ENCODE peak calls at places on chromosomes 2 and 18, in four cellular contexts. A is IMR-90, R is endothelial cell of umbilical vein, W is K562. D is an unnamed sample.

GRCh38 chr2:29166237-29166630 is 51.0 kb downstream of the CLIP4 start:
- DNase-seq in A (peak; percentile 15), W (no peak), R (no peak), D (no peak)

GRCh38 chr2:48278590-48278989 is 251.4 kb upstream of the STON1 start:
- DNase-seq in R (no peak), A (no peak), W (no peak), D (no peak)

GRCh38 chr18:36399055-36399454 is 101.5 kb downstream of the FHOD3 start:
- DNase-seq in R (no peak), W (no peak), A (no peak), D (no peak)

GRCh38 chr2:195687320-195688086 is 30.5 kb downstream of the SLC39A10 start:
- DNase-seq in R (no peak), A (no peak), W (no peak), D (no peak)

GRCh38 chr2:15560404-15560987 is 638 bp downstream of the NBAS start:
- DNase-seq in A (peak; percentile 27), W (no peak), R (peak; percentile 69), D (no peak)

GRCh38 chr18:32425466-32425865 is 45.2 kb downstream of the GAREM1 start:
- DNase-seq in A (peak; percentile 60), W (no peak), R (peak; percentile 3), D (no peak)

GRCh38 chr2:58448065-58448507 is 207.0 kb upstream of the FANCL start:
- DNase-seq in W (peak; percentile 38), R (peak; percentile 74), A (peak; percentile 62), D (no peak)

GRCh38 chr18:48861181-48861715 is 89.5 kb downstream of the SMAD7 start:
- DNase-seq in R (no peak), A (no peak), W (no peak), D (no peak)

GRCh38 chr2:224802407-224802806 is 86.2 kb upstream of the CCDC195 start:
- DNase-seq in W (no peak), R (peak; percentile 69), A (peak; percentile 55), D (no peak)

GRCh38 chr2:109264595-109265328 is 135.8 kb downstream of the SH3RF3 start:
- DNase-seq in A (peak; percentile 75), R (peak; percentile 30), W (no peak), D (no peak)

GRCh38 chr2:42754021-42754775 is 9.7 kb downstream of the OXER1 start:
- DNase-seq in A (peak; percentile 28), W (no peak), R (no peak), D (no peak)

GRCh38 chr2:237434916-237435315 is 21.0 kb upstream of the COL6A3 start:
- DNase-seq in R (no peak), W (peak; percentile 22), A (peak; percentile 75), D (no peak)

GRCh38 chr2:100855084-100855483 is 35.1 kb downstream of the NPAS2 start:
- DNase-seq in W (no peak), A (no peak), R (no peak), D (no peak)

GRCh38 chr18:36186461-36187137 is 698 bp upstream of the MOCOS start:
- DNase-seq in A (no peak), W (peak; percentile 64), R (no peak), D (no peak)

GRCh38 chr2:23583467-23583866 is 198.5 kb downstream of the KLHL29 start:
- DNase-seq in R (no peak), A (no peak), W (no peak), D (no peak)

GRCh38 chr2:27086722-27087446 is at the start of gene KHK:
- DNase-seq in R (no peak), W (peak; percentile 42), A (no peak), D (no peak)

GRCh38 chr18:48632676-48633257 is 93.9 kb downstream of the CTIF start:
- DNase-seq in W (no peak), A (no peak), R (no peak), D (no peak)

GRCh38 chr2:64867253-64867996 is 121.8 kb upstream of the SLC1A4 start:
- DNase-seq in A (no peak), R (no peak), W (no peak), D (no peak)

GRCh38 chr18:48860276-48861180 is 90.2 kb downstream of the SMAD7 start:
- DNase-seq in R (no peak), W (no peak), A (no peak), D (no peak)

GRCh38 chr2:239190921-239191885 is 209.6 kb downstream of the HDAC4 start:
- DNase-seq in R (no peak), A (no peak), W (no peak), D (no peak)

GRCh38 chr2:182716665-182716990 is 571 bp downstream of the DNAJC10 start:
- DNase-seq in W (peak; percentile 43), A (no peak), R (no peak), D (no peak)

GRCh38 chr2:16746833-16747232 is 81.2 kb upstream of the CYRIA start:
- DNase-seq in A (no peak), W (peak; percentile 16), R (no peak), D (no peak)

GRCh38 chr18:42860011-42860410 is 255.5 kb downstream of the RIT2 start:
- DNase-seq in A (no peak), R (no peak), W (no peak), D (no peak)

GRCh38 chr18:33210575-33211189 is 229.8 kb downstream of the CCDC178 start:
- DNase-seq in W (no peak), A (peak; percentile 22), R (peak; percentile 36), D (no peak)

GRCh38 chr2:51710222-51710621 is 678.3 kb upstream of the NRXN1 start:
- DNase-seq in A (no peak), R (no peak), W (peak; percentile 2), D (no peak)

GRCh38 chr18:47410139-47410538 is 158.7 kb upstream of the SKOR2 start:
- DNase-seq in R (no peak), A (no peak), W (no peak), D (no peak)

GRCh38 chr2:21099281-21099907 is 24.4 kb upstream of the TDRD15 start:
- DNase-seq in W (no peak), R (no peak), A (no peak), D (no peak)

GRCh38 chr18:41899535-41899934 is 55.5 kb upstream of the PIK3C3 start:
- DNase-seq in A (no peak), R (no peak), W (no peak), D (no peak)

GRCh38 chr2:29596584-29596983 is 324.8 kb downstream of the ALK start:
- DNase-seq in W (no peak), R (no peak), A (no peak), D (no peak)

GRCh38 chr18:13374468-13375301 is 156.1 kb downstream of the LDLRAD4 start:
- DNase-seq in A (no peak), R (no peak), W (no peak), D (no peak)

GRCh38 chr2:157182834-157183396 is 74.6 kb upstream of the GALNT5 start:
- DNase-seq in A (peak; percentile 97), R (peak; percentile 94), W (no peak), D (no peak)

GRCh38 chr2:46082531-46083485 is 214.4 kb upstream of the EPAS1 start:
- DNase-seq in R (no peak), W (no peak), A (peak; percentile 88), D (no peak)

GRCh38 chr2:25250331-25251031 is 82.1 kb upstream of the POMC start:
- DNase-seq in R (no peak), A (peak; percentile 92), W (peak; percentile 42), D (no peak)

GRCh38 chr18:74430811-74431571 is 26.1 kb downstream of the DIPK1C start:
- DNase-seq in W (no peak), R (no peak), A (no peak), D (no peak)

GRCh38 chr2:222358876-222359275 is 60.1 kb upstream of the PAX3 start:
- DNase-seq in W (no peak), A (no peak), R (peak; percentile 75), D (no peak)

DNA sequence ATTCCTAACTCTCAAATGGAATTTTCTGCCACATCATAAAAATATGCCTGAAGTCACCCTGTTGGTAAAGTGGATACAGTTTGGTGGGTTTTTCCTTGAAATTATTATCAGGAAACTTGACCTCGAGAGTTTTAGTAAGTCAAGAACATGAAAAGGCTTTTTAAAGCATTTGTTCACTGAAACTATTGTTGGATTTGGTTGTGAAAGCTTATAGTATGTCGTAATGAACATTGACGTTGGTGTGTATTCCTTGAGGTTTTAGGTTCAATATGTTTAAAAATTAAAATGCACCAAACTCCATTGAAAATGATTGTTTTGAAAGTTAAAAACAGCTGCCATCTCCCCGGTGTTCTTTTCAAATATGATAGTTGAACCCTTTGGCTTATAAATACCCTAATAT is 30.8 kb downstream of the AOX1 start:
- DNase-seq in W (no peak), A (peak; percentile 50), R (no peak), D (no peak)
- H3K9me1 ChIP-seq in W (no peaks in the 10 kb centered on the region), A (peaks cover 8% of the 10 kb centered on the region), R (no peaks in the 10 kb centered on the region), D (no peaks in the 10 kb centered on the region)

GRCh38 chr18:54228364-54228763 is 3.9 kb upstream of the MBD2 start:
- DNase-seq in R (no peak), A (no peak), W (no peak), D (no peak)

GRCh38 chr18:54224379-54225014 is at the start of gene MBD2:
- DNase-seq in A (peak; percentile 93), R (peak; percentile 98), W (peak; percentile 86), D (peak; percentile 60)

GRCh38 chr18:54220406-54220805 is 4.1 kb downstream of the MBD2 start:
- DNase-seq in W (no peak), R (no peak), A (no peak), D (no peak)

GRCh38 chr18:54222922-54223567 is 1.4 kb downstream of the MBD2 start:
- DNase-seq in W (no peak), R (no peak), A (no peak), D (no peak)

DNA sequence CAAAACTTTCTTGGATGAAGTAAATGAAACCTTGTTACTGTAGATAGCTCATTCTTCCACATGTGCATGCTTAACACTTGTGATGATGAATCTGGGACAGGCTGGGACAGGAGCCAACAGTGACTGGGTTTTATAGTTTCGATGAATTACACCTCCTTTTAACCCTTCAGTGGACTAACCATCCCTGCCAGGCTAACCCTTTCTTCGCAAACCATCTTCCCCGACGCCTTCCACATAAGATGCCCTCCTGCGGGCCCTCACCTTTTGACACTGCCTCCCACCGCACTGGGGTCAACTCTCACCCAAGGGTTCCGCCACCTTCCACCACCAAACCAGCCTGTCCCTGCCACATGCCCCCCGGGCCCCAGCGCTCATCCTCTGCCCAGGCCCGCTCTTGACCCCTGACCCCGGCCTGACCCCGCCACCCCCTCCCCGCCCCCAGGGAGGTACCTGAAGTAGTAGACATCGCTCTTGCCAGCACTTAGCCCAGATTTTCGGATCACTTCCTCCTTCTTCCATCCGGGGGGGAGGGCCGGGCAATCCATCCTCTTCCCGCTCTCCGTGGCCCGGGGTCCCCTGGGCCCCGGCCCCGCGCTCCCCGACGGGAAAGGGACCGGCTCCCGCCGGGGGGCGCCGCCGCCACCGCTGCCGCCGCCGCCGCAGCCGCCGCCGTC is 764 bp downstream of the MBD2 start:
- DNase-seq in R (peak; percentile 83), A (peak; percentile 92), W (peak; percentile 17), D (peak; percentile 53)
- TF ChIP-seq CTCF in R (no peak), A (no peak), W (no peak), D (no peak)

GRCh38 chr2:54628418-54628817 is 95.0 kb upstream of the EML6 start:
- DNase-seq in R (no peak), A (no peak), W (no peak), D (no peak)
- H3K36me3 ChIP-seq in R (peaks cover 52% of the 10 kb centered on the region), A (peaks cover 70% of the 10 kb centered on the region), W (peaks cover 94% of the 10 kb centered on the region), D (peaks cover 55% of the 10 kb centered on the region)

DNA sequence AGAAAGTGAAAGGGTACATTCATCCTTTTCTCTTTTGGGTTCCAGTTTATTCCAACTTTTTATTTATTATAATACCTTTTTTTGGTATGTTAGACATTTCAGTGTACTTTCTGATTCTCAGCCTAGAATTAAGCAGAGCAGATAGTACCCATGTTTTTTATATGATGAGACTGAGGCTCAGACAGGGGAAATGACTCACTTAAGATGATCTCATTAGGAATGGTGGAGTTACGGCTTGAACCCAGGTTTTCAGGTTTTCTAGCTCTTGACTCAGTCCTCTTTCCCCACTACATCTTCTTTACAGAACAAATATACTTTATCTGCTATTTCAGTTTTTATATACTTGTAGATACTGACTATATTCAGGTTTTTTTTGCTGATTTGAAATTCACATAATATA is 51.7 kb upstream of the OTX1 start:
- DNase-seq in R (no peak), A (peak; percentile 51), W (no peak), D (peak; percentile 13)
- H3K9me1 ChIP-seq in R (no peaks in the 10 kb centered on the region), A (no peaks in the 10 kb centered on the region), W (no peaks in the 10 kb centered on the region), D (no peaks in the 10 kb centered on the region)